ENCODE peak calls at places on chromosomes 16 and 17, in nine cellular contexts. N is colonic mucosa; E is left lung; S is effector memory CD4-positive, alpha-beta T cell; R is left ventricle myocardium inferior; Z is CD8-positive, alpha-beta T cell; P is cardiac muscle cell; M is CD8-positive, alpha-beta memory T cell; K is aorta. B is an unnamed sample. For H3K36me3, the result is how much of the 10 kb centered on the place peaks cover.

GRCh38 chr17:33370384-33370783 is 77.3 kb upstream of the ASIC2 start:
- DNase-seq in N (no peak), E (no peak), S (no peak), R (no peak), Z (no peak), P (no peak), M (no peak), K (no peak), B (no peak)

GRCh38 chr17:44584498-44584897 is 27.2 kb downstream of the FZD2 start:
- DNase-seq in N (no peak), E (no peak), S (no peak), R (no peak), Z (no peak), P (peak), M (no peak), K (peak), B (no peak)

GRCh38 chr16:76278976-76279375 is 1.8 kb downstream of the CNTNAP4 start:
- DNase-seq in N (no peak), E (no peak), S (no peak), R (no peak), Z (no peak), P (peak), M (no peak), K (no peak), B (no peak)

GRCh38 chr17:41446806-41447205 is 6.0 kb upstream of the KRT38 start:
- DNase-seq in N (no peak), E (no peak), S (no peak), R (no peak), Z (no peak), P (no peak), M (no peak), K (no peak), B (no peak)

GRCh38 chr16:19717319-19717718 is 708 bp downstream of the KNOP1 start:
- DNase-seq in N (no peak), E (no peak), S (no peak), R (no peak), Z (no peak), P (no peak), M (no peak), K (no peak), B (no peak)

GRCh38 chr16:53881371-53881770 is 177.4 kb downstream of the FTO start:
- DNase-seq in N (no peak), E (no peak), S (no peak), R (no peak), Z (no peak), P (no peak), M (no peak), K (no peak), B (no peak)

GRCh38 chr17:8324132-8324531 is 14.1 kb downstream of the ARHGEF15 start:
- DNase-seq in N (no peak), E (no peak), S (no peak), R (no peak), Z (no peak), P (no peak), M (no peak), K (no peak), B (no peak)

GRCh38 chr16:67389911-67390815 is 3.1 kb downstream of the TPPP3 start:
- DNase-seq in N (no peak), E (no peak), S (no peak), R (peak), Z (no peak), P (no peak), M (no peak), K (peak), B (no peak)

GRCh38 chr17:69928586-69928985 is 146.4 kb upstream of the KCNJ16 start:
- DNase-seq in N (no peak), E (no peak), S (no peak), R (no peak), Z (no peak), P (no peak), M (no peak), K (no peak), B (no peak)

GRCh38 chr17:69060835-69061234 is at the start of gene ABCA9:
- DNase-seq in N (no peak), E (no peak), S (no peak), R (no peak), Z (no peak), P (no peak), M (no peak), K (no peak), B (no peak)

GRCh38 chr17:46949291-46950174 is 26.6 kb downstream of the GOSR2 start:
- DNase-seq in N (no peak), E (no peak), S (no peak), R (no peak), Z (no peak), P (no peak), M (no peak), K (no peak), B (no peak)

GRCh38 chr16:30028438-30029093 is 2.5 kb downstream of the TLCD3B start:
- DNase-seq in N (no peak), E (peak), S (no peak), R (no peak), Z (no peak), P (peak), M (no peak), K (no peak), B (no peak)

GRCh38 chr16:17780181-17780580 is 309.4 kb upstream of the XYLT1 start:
- DNase-seq in N (no peak), E (no peak), S (no peak), R (no peak), Z (no peak), P (no peak), M (no peak), K (no peak), B (no peak)

GRCh38 chr16:24977673-24978065 is 37.5 kb downstream of the ARHGAP17 start:
- DNase-seq in N (no peak), E (no peak), S (no peak), R (no peak), Z (no peak), P (no peak), M (no peak), K (no peak), B (peak)

GRCh38 chr16:12225282-12225681 is 248.7 kb downstream of the SNX29 start:
- DNase-seq in N (no peak), E (no peak), S (no peak), R (no peak), Z (no peak), P (no peak), M (no peak), K (no peak), B (no peak)

GRCh38 chr16:87854053-87854906 is 15.0 kb downstream of the SLC7A5 start:
- DNase-seq in N (no peak), E (peak), S (peak), R (no peak), Z (no peak), P (no peak), M (peak), K (no peak), B (no peak)

GRCh38 chr16:78817442-78817829 is 718.0 kb downstream of the WWOX start:
- DNase-seq in N (no peak), E (no peak), S (no peak), R (no peak), Z (no peak), P (no peak), M (no peak), K (no peak), B (no peak)

GRCh38 chr16:50818380-50818779 is 76.5 kb downstream of the CYLD start:
- DNase-seq in N (no peak), E (no peak), S (no peak), R (no peak), Z (no peak), P (no peak), M (no peak), K (no peak), B (no peak)

GRCh38 chr16:50953266-50953665 is 197.8 kb downstream of the SALL1 start:
- DNase-seq in N (no peak), E (no peak), S (no peak), R (no peak), Z (no peak), P (no peak), M (no peak), K (no peak), B (no peak)

GRCh38 chr17:41069031-41069430 is 3.4 kb upstream of the KRTAP2-4 start:
- DNase-seq in N (no peak), E (no peak), S (no peak), R (no peak), Z (no peak), P (no peak), M (no peak), K (no peak), B (no peak)

GRCh38 chr17:76274559-76274956 is 9.4 kb downstream of the UBALD2 start:
- DNase-seq in N (no peak), E (no peak), S (no peak), R (no peak), Z (no peak), P (no peak), M (no peak), K (no peak), B (peak)

GRCh38 chr17:59038734-59039133 is 67.9 kb downstream of the TRIM37 start:
- DNase-seq in N (no peak), E (no peak), S (no peak), R (no peak), Z (no peak), P (no peak), M (no peak), K (no peak), B (no peak)

GRCh38 chr17:74923538-74924249 is 379 bp upstream of the OTOP2 start:
- DNase-seq in N (peak), E (peak), S (peak), R (peak), Z (peak), P (peak), M (peak), K (peak), B (peak)

GRCh38 chr16:31476305-31477219 is 4.6 kb downstream of the TGFB1I1 start:
- DNase-seq in N (peak), E (peak), S (peak), R (peak), Z (peak), P (peak), M (peak), K (peak), B (peak)

DNA sequence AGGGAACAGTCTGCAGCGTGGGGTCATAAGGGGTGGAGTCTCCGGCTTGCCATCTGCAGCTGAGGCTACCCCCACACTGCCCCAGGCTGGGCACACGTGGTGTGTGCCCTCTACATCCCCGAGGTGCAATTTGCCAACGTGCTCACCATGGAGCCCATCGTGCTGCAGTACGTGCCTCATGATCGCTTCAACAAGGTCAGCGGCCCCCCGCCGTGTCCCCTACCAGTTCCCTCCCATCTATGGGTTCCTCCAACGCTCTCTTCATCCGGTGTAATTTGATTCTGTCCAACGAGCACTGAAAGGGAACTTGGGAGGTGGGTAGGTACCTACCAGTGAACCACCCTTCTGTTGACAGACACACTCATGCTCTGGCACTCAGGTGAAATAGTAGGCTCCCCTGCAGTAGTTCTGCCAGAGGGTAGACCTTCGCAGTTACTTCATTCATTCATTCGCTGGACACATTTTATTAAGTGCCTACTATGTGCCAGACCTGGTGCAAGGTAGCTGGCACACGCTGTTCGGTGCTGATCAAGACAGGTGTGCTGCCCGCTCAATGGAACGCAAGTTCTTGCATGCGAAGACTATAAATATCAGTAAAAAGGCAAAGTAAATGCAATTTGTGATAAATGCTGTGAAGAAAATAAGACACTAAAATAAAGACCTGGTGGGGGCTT is 2.7 kb downstream of the MLLT6 start:
- DNase-seq in N (no peak), E (no peak), S (no peak), R (no peak), Z (no peak), P (no peak), M (no peak), K (no peak), B (no peak)
- H3K27ac ChIP-seq in N (no peak), E (no peak), S (peak), R (no peak), Z (no peak), P (no peak), M (no peak), K (no peak), B (no peak)

GRCh38 chr17:65365209-65365608 is 196.2 kb downstream of the AXIN2 start:
- DNase-seq in N (no peak), E (no peak), S (no peak), R (no peak), Z (no peak), P (no peak), M (no peak), K (no peak), B (no peak)
- H3K4me3 ChIP-seq in N (no peak), E (no peak), S (no peak), R (no peak), Z (no peak), P (no peak), M (no peak), K (no peak), B (no peak)

DNA sequence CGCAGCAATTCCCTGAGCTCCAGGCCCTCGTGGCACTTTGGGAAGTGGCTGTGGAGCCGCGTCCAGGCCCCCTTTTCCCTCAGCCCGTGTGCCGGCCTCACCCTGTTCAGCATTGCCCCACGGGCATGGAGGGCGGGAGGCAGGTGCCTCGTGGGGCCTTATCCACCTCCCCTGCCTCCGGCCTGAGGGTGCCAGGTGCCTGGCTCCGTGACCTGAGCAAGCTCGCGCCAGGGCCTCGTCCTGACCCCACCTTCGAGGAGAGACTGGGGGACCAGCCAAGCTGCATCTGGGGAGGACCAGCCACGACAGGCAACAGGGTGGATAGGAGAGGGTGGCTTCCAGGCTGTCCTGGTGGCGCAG is 27.0 kb upstream of the AATK start:
- DNase-seq in N (no peak), E (peak), S (no peak), R (no peak), Z (no peak), P (no peak), M (no peak), K (no peak), B (no peak)
- H3K36me3 ChIP-seq in N (under half), E (under half), S (under half), R (under half), Z (under half), P (under half), M (under half), K (under half), B (under half)

GRCh38 chr17:42795465-42795864 is 3.0 kb downstream of the COA3 start:
- DNase-seq in N (peak), E (peak), S (no peak), R (no peak), Z (no peak), P (no peak), M (no peak), K (no peak), B (no peak)
- H3K27ac ChIP-seq in N (peak), E (no peak), S (no peak), R (no peak), Z (no peak), P (no peak), M (no peak), K (no peak), B (no peak)

DNA sequence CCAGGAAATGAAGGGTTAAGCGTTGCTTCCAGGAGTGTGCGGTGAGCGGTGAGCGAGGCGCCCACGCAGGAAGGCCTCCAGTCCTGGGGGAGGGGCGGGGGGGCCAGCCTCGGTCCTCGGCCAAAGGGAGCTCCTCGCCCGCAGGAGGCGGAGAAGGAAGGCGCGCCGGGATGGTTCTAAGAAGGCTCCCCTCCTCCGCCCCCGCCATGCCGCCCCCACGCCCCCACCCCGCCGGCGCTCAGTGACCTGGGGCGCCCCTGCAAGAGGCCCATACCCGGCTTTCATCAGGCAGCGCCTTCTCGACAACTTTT is 2.2 kb downstream of the RBFOX3 start:
- DNase-seq in N (no peak), E (no peak), S (no peak), R (no peak), Z (no peak), P (no peak), M (no peak), K (no peak), B (no peak)
- H3K4me3 ChIP-seq in N (no peak), E (no peak), S (no peak), R (no peak), Z (no peak), P (no peak), M (no peak), K (no peak), B (no peak)

GRCh38 chr16:1781254-1781653 is 1.1 kb downstream of the SPSB3 start:
- DNase-seq in N (no peak), E (no peak), S (no peak), R (no peak), Z (no peak), P (no peak), M (no peak), K (peak), B (no peak)
- H3K36me3 ChIP-seq in N (under half), E (under half), S (under half), R (under half), Z (under half), P (under half), M (under half), K (under half), B (under half)

GRCh38 chr17:4856937-4857314 is 23.8 kb downstream of the MINK1 start:
- DNase-seq in N (no peak), E (no peak), S (no peak), R (no peak), Z (no peak), P (no peak), M (no peak), K (no peak), B (no peak)

GRCh38 chr17:4858068-4858879 is 25.1 kb downstream of the MINK1 start:
- DNase-seq in N (no peak), E (no peak), S (no peak), R (no peak), Z (no peak), P (no peak), M (no peak), K (no peak), B (no peak)

GRCh38 chr17:4854181-4854681 is 21.1 kb downstream of the MINK1 start:
- DNase-seq in N (no peak), E (no peak), S (no peak), R (no peak), Z (no peak), P (no peak), M (no peak), K (no peak), B (no peak)

GRCh38 chr17:4858880-4859260 is 25.7 kb downstream of the MINK1 start:
- DNase-seq in N (peak), E (no peak), S (no peak), R (peak), Z (no peak), P (no peak), M (no peak), K (peak), B (peak)

GRCh38 chr17:4856271-4856936 is 23.3 kb downstream of the MINK1 start:
- DNase-seq in N (no peak), E (no peak), S (no peak), R (no peak), Z (no peak), P (no peak), M (no peak), K (no peak), B (no peak)
- H3K27ac ChIP-seq in N (no peak), E (no peak), S (no peak), R (peak), Z (no peak), P (no peak), M (no peak), K (no peak), B (no peak)

DNA sequence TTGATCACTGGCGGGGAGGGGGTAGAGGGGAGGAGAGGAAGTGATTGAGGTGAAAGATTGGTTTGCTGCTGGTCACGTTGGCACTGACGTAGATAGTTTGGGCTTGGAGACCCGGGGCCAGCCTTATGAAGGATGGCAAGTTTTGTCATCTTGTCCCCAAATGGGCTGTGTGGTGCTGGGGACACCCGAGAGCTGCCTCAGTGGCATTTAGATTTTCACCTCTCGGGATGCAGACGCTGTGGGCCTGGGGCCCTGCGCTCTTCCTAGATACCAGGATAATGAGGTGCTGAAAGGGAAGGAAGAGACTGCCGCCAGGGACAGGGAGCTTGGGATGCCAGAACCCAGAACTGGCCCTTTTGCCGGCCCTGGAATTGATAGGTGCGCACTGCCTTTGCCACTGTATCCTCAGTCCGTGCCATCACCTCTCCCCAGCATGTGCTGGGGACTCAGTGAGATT is 1.4 kb upstream of the SOCS3 start:
- DNase-seq in N (peak), E (no peak), S (no peak), R (no peak), Z (no peak), P (no peak), M (no peak), K (no peak), B (no peak)
- H3K4me3 ChIP-seq in N (peak), E (peak), S (no peak), R (no peak), Z (no peak), P (no peak), M (no peak), K (no peak), B (no peak)

DNA sequence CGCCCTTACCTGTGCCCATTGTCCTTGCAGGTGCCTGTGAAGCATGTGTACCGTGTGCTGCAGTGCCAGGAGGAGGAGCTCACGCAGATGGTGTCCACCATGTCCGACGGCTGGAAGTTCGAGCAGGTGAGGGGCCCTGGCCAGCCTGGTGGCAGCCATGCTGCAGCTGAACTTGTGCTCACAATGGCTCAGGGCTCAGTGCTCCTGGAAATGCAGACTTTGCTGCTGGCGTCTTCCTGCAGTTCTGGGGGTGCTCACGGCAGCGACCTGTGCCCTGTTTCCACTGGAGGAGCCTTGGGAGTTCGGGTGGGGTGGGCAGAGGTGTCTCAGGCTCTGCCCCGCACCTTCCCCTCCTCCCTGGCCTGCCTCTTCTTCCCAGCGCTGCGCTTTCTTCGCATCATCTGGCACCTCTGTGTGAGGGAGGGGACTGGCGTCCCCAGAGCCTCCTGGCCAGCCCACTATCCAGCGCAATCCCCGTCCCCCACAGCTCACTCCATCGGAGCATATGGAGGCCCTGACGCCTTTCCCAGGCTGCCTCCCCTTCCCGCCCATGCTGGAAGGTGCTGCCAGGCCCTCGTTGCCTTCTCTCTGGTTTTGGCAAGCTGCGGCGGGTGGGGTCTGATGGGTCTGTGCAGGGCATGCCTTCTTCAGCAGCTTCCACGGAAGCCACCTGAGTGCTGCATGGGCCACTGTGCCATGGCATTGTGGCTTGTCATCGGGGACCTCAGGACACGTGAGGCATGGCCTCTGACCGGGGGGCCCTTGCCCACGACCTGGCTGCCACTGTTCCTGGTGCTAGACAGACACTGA is 17.7 kb downstream of the KCTD5 start:
- DNase-seq in N (no peak), E (peak), S (no peak), R (no peak), Z (no peak), P (no peak), M (no peak), K (no peak), B (no peak)
- H3K36me3 ChIP-seq in N (under half), E (under half), S (half or more), R (half or more), Z (under half), P (under half), M (under half), K (under half), B (under half)